ENCODE peak calls at places on chromosomes 5 and 9, in ten cellular contexts. X is fibroblast of lung; F is sigmoid colon; Y is GM12865; W is naive thymus-derived CD8-positive, alpha-beta T cell; K is OCI-LY7; B is MV-4-11; U is stimulated activated CD8-positive, alpha-beta memory T cell treated with anti-CD3 and anti-CD28 coated beads, Interleukin-4, amount 100 ng/mL, for 4 hours; C is tibial artery; O is AG08396. E is an unnamed sample.

GRCh38 chr5:98768160-98769005 is 5.1 kb upstream of the RGMB start:
- DNase-seq in X (peak), F (no peak), Y (peak), W (peak), K (peak), B (no peak), U (no peak), C (peak), O (peak), E (peak)

GRCh38 chr9:125650271-125650737 is 56.7 kb downstream of the MAPKAP1 start:
- DNase-seq in X (peak), F (no peak), Y (peak), W (no peak), K (peak), B (peak), U (no peak), C (no peak), O (peak), E (no peak)

GRCh38 chr5:179793470-179794139 is at the start of gene LTC4S:
- DNase-seq in X (peak), F (peak), Y (no peak), W (peak), K (peak), B (peak), U (no peak), C (peak), O (peak), E (peak)

GRCh38 chr9:136882109-136882946 is 4.0 kb upstream of the TRAF2 start:
- DNase-seq in X (peak), F (peak), Y (peak), W (peak), K (peak), B (peak), U (peak), C (peak), O (peak), E (peak)

GRCh38 chr5:111929892-111930291 is 172.9 kb upstream of the NREP start:
- DNase-seq in X (peak), F (no peak), Y (no peak), W (no peak), K (no peak), B (peak), U (no peak), C (peak), O (peak), E (no peak)

GRCh38 chr5:176773408-176774035 is 36.8 kb upstream of the UNC5A start:
- DNase-seq in X (no peak), F (peak), Y (no peak), W (no peak), K (no peak), B (no peak), U (no peak), C (no peak), O (no peak), E (peak)

GRCh38 chr9:137813651-137814415 is 63.7 kb upstream of the CACNA1B start:
- DNase-seq in X (no peak), F (no peak), Y (no peak), W (no peak), K (no peak), B (no peak), U (no peak), C (no peak), O (no peak), E (peak)

GRCh38 chr9:93182572-93182971 is 1.4 kb upstream of the WNK2 start:
- DNase-seq in X (no peak), F (no peak), Y (no peak), W (no peak), K (no peak), B (no peak), U (no peak), C (no peak), O (no peak), E (no peak)

GRCh38 chr5:172678902-172679301 is 37.8 kb downstream of the NEURL1B start:
- DNase-seq in X (no peak), F (peak), Y (no peak), W (no peak), K (no peak), B (no peak), U (no peak), C (peak), O (no peak), E (peak)

GRCh38 chr5:76901522-76901921 is 51.3 kb upstream of the CRHBP start:
- DNase-seq in X (no peak), F (no peak), Y (no peak), W (no peak), K (no peak), B (no peak), U (no peak), C (no peak), O (no peak), E (no peak)

E was measured in spleen.